ENCODE peak calls at places on chromosome 5, in five cellular contexts. One of them, this sample, is unnamed.

GRCh38 chr5:9062873-9063272 is 483.0 kb downstream of the SEMA5A start:
- DNase-seq in germinal center: no peak
- DNase-seq in NCI-H82: no peak
- DNase-seq in ELF-1: no peak
- DNase-seq in ovary: no peak
- DNase-seq in this sample: no peak

GRCh38 chr5:148563021-148563420 is 91.3 kb downstream of the HTR4 start:
- DNase-seq in germinal center: no peak
- DNase-seq in NCI-H82: no peak
- DNase-seq in ELF-1: no peak
- DNase-seq in ovary: no peak
- DNase-seq in this sample: no peak

GRCh38 chr5:179558912-179559279 is 8.5 kb downstream of the RUFY1 start:
- DNase-seq in germinal center: peak; percentile 37
- DNase-seq in NCI-H82: peak; percentile 62
- DNase-seq in ELF-1: peak; percentile 79
- DNase-seq in ovary: peak; percentile 56
- DNase-seq in this sample: no peak

GRCh38 chr5:167232675-167233074 is 1058.8 kb upstream of the WWC1 start:
- DNase-seq in germinal center: no peak
- DNase-seq in NCI-H82: no peak
- DNase-seq in ELF-1: no peak
- DNase-seq in ovary: no peak
- DNase-seq in this sample: no peak

GRCh38 chr5:83306572-83307241 is 164.8 kb upstream of the VCAN start:
- DNase-seq in germinal center: peak; percentile 37
- DNase-seq in NCI-H82: no peak
- DNase-seq in ELF-1: no peak
- DNase-seq in ovary: no peak
- DNase-seq in this sample: peak; percentile 71

GRCh38 chr5:95734916-95735315 is 3.8 kb downstream of the RHOBTB3 start:
- DNase-seq in germinal center: no peak
- DNase-seq in NCI-H82: no peak
- DNase-seq in ELF-1: no peak
- DNase-seq in ovary: no peak
- DNase-seq in this sample: no peak

GRCh38 chr5:1840071-1840547 is 38.9 kb downstream of the NDUFS6 start:
- DNase-seq in germinal center: no peak
- DNase-seq in NCI-H82: no peak
- DNase-seq in ELF-1: no peak
- DNase-seq in ovary: no peak
- DNase-seq in this sample: no peak

GRCh38 chr5:140219068-140219971 is 44.3 kb downstream of the CYSTM1 start:
- DNase-seq in germinal center: no peak
- DNase-seq in NCI-H82: no peak
- DNase-seq in ELF-1: no peak
- DNase-seq in ovary: no peak
- DNase-seq in this sample: no peak

GRCh38 chr5:456351-457194 is 13.6 kb downstream of the EXOC3 start:
- DNase-seq in germinal center: no peak
- DNase-seq in NCI-H82: no peak
- DNase-seq in ELF-1: no peak
- DNase-seq in ovary: peak; percentile 19
- DNase-seq in this sample: peak; percentile 18

GRCh38 chr5:1101991-1102713 is 9.7 kb downstream of the SLC12A7 start:
- DNase-seq in germinal center: no peak
- DNase-seq in NCI-H82: peak; percentile 47
- DNase-seq in ELF-1: peak; percentile 89
- DNase-seq in ovary: no peak
- DNase-seq in this sample: no peak

GRCh38 chr5:54719384-54720306 is 202.1 kb downstream of the SNX18 start:
- DNase-seq in germinal center: no peak
- DNase-seq in NCI-H82: no peak
- DNase-seq in ELF-1: peak; percentile 91
- DNase-seq in ovary: no peak
- DNase-seq in this sample: peak; percentile 70

GRCh38 chr5:2149196-2149541 is 266.4 kb upstream of the IRX4 start:
- DNase-seq in germinal center: no peak
- DNase-seq in NCI-H82: no peak
- DNase-seq in ELF-1: peak; percentile 79
- DNase-seq in ovary: no peak
- DNase-seq in this sample: no peak

GRCh38 chr5:151251001-151251551 is 1.9 kb upstream of the GM2A start:
- DNase-seq in germinal center: no peak
- DNase-seq in NCI-H82: no peak
- DNase-seq in ELF-1: no peak
- DNase-seq in ovary: no peak
- DNase-seq in this sample: no peak

GRCh38 chr5:141992349-141992963 is 20.4 kb downstream of the GNPDA1 start:
- DNase-seq in germinal center: peak; percentile 54
- DNase-seq in NCI-H82: peak; percentile 79
- DNase-seq in ELF-1: no peak
- DNase-seq in ovary: peak; percentile 72
- DNase-seq in this sample: peak; percentile 75

GRCh38 chr5:15388856-15389255 is 111.1 kb upstream of the FBXL7 start:
- DNase-seq in germinal center: no peak
- DNase-seq in NCI-H82: no peak
- DNase-seq in ELF-1: no peak
- DNase-seq in ovary: no peak
- DNase-seq in this sample: no peak

GRCh38 chr5:87074934-87075541 is 192.6 kb upstream of the RASA1 start:
- DNase-seq in germinal center: no peak
- DNase-seq in NCI-H82: no peak
- DNase-seq in ELF-1: no peak
- DNase-seq in ovary: no peak
- DNase-seq in this sample: no peak

GRCh38 chr5:160155017-160155725 is 35.9 kb upstream of the PWWP2A start:
- DNase-seq in germinal center: no peak
- DNase-seq in NCI-H82: no peak
- DNase-seq in ELF-1: no peak
- DNase-seq in ovary: no peak
- DNase-seq in this sample: no peak

GRCh38 chr5:149474198-149474597 is 77.0 kb downstream of the CSNK1A1 start:
- DNase-seq in germinal center: no peak
- DNase-seq in NCI-H82: no peak
- DNase-seq in ELF-1: no peak
- DNase-seq in ovary: no peak
- DNase-seq in this sample: peak; percentile 59

GRCh38 chr5:139759219-139759721 is 36.3 kb upstream of the PSD2 start:
- DNase-seq in germinal center: no peak
- DNase-seq in NCI-H82: peak; percentile 73
- DNase-seq in ELF-1: no peak
- DNase-seq in ovary: no peak
- DNase-seq in this sample: no peak

GRCh38 chr5:1090538-1090937 is 21.3 kb downstream of the SLC12A7 start:
- DNase-seq in germinal center: no peak
- DNase-seq in NCI-H82: no peak
- DNase-seq in ELF-1: no peak
- DNase-seq in ovary: no peak
- DNase-seq in this sample: no peak

GRCh38 chr5:68468322-68468721 is 252.8 kb downstream of the PIK3R1 start:
- DNase-seq in germinal center: no peak
- DNase-seq in NCI-H82: no peak
- DNase-seq in ELF-1: no peak
- DNase-seq in ovary: no peak
- DNase-seq in this sample: no peak

GRCh38 chr5:169942181-169942580 is 38.1 kb downstream of the INSYN2B start:
- DNase-seq in germinal center: no peak
- DNase-seq in NCI-H82: no peak
- DNase-seq in ELF-1: no peak
- DNase-seq in ovary: no peak
- DNase-seq in this sample: no peak

GRCh38 chr5:42396111-42396510 is 27.1 kb upstream of the GHR start:
- DNase-seq in germinal center: no peak
- DNase-seq in NCI-H82: no peak
- DNase-seq in ELF-1: no peak
- DNase-seq in ovary: no peak
- DNase-seq in this sample: no peak

GRCh38 chr5:141681695-141682641 is at the start of gene ARAP3:
- DNase-seq in germinal center: peak; percentile 30
- DNase-seq in NCI-H82: peak; percentile 20
- DNase-seq in ELF-1: peak; percentile 66
- DNase-seq in ovary: peak; percentile 89
- DNase-seq in this sample: peak; percentile 93

GRCh38 chr5:40409600-40409999 is 270.1 kb upstream of the PTGER4 start:
- DNase-seq in germinal center: no peak
- DNase-seq in NCI-H82: no peak
- DNase-seq in ELF-1: no peak
- DNase-seq in ovary: no peak
- DNase-seq in this sample: peak; percentile 21

GRCh38 chr5:145938699-145939531 is 2.5 kb downstream of the SH3RF2 start:
- DNase-seq in germinal center: no peak
- DNase-seq in NCI-H82: no peak
- DNase-seq in ELF-1: no peak
- DNase-seq in ovary: no peak
- DNase-seq in this sample: no peak

GRCh38 chr5:122559676-122560075 is 215.2 kb upstream of the SNX2 start:
- DNase-seq in germinal center: no peak
- DNase-seq in NCI-H82: no peak
- DNase-seq in ELF-1: no peak
- DNase-seq in ovary: no peak
- DNase-seq in this sample: no peak

GRCh38 chr5:103211858-103212500 is 46.6 kb upstream of the MACIR start:
- DNase-seq in germinal center: no peak
- DNase-seq in NCI-H82: no peak
- DNase-seq in ELF-1: no peak
- DNase-seq in ovary: no peak
- DNase-seq in this sample: no peak

GRCh38 chr5:93717162-93717561 is 24.2 kb downstream of the POU5F2 start:
- DNase-seq in germinal center: no peak
- DNase-seq in NCI-H82: no peak
- DNase-seq in ELF-1: no peak
- DNase-seq in ovary: no peak
- DNase-seq in this sample: no peak

GRCh38 chr5:74556631-74557595 is 83.6 kb downstream of the ENC1 start:
- DNase-seq in germinal center: no peak
- DNase-seq in NCI-H82: peak; percentile 87
- DNase-seq in ELF-1: peak; percentile 41
- DNase-seq in ovary: no peak
- DNase-seq in this sample: no peak

GRCh38 chr5:65359981-65360380 is 121.7 kb downstream of the ADAMTS6 start:
- DNase-seq in germinal center: no peak
- DNase-seq in NCI-H82: peak; percentile 10
- DNase-seq in ELF-1: no peak
- DNase-seq in ovary: no peak
- DNase-seq in this sample: no peak

GRCh38 chr5:150266807-150267408 is 22.7 kb downstream of the CAMK2A start:
- DNase-seq in germinal center: no peak
- DNase-seq in NCI-H82: no peak
- DNase-seq in ELF-1: no peak
- DNase-seq in ovary: no peak
- DNase-seq in this sample: no peak

GRCh38 chr5:15938961-15939360 is 240.6 kb downstream of the MARCHF11 start:
- DNase-seq in germinal center: no peak
- DNase-seq in NCI-H82: no peak
- DNase-seq in ELF-1: no peak
- DNase-seq in ovary: no peak
- DNase-seq in this sample: no peak

GRCh38 chr5:135486679-135487395 is 34.7 kb upstream of the TIFAB start:
- DNase-seq in germinal center: no peak
- DNase-seq in NCI-H82: peak; percentile 32
- DNase-seq in ELF-1: no peak
- DNase-seq in ovary: no peak
- DNase-seq in this sample: no peak

GRCh38 chr5:21685536-21685935 is 1167.6 kb downstream of the CDH12 start:
- DNase-seq in germinal center: no peak
- DNase-seq in NCI-H82: no peak
- DNase-seq in ELF-1: no peak
- DNase-seq in ovary: no peak
- DNase-seq in this sample: no peak

GRCh38 chr5:172611913-172612312 is 29.1 kb upstream of the NEURL1B start:
- DNase-seq in germinal center: no peak
- DNase-seq in NCI-H82: no peak
- DNase-seq in ELF-1: no peak
- DNase-seq in ovary: peak; percentile 26
- DNase-seq in this sample: peak; percentile 54